ENCODE peak calls at places on chromosome 7, in seven cellular contexts. One of them, this sample, is unnamed.

GRCh38 chr7:2527505-2528464 is 8.2 kb downstream of the LFNG start:
- DNase-seq in RPMI8226: peak
- DNase-seq in NCI-H1105: no peak
- DNase-seq in Daoy: peak
- DNase-seq in posterior vena cava: peak
- DNase-seq in anterior cingulate cortex: no peak
- DNase-seq in WTC11: no peak
- DNase-seq in this sample: no peak

GRCh38 chr7:29588900-29589696 is 25.5 kb downstream of the PRR15 start:
- DNase-seq in posterior vena cava: no peak
- DNase-seq in RPMI8226: peak
- DNase-seq in anterior cingulate cortex: no peak
- DNase-seq in Daoy: peak
- DNase-seq in NCI-H1105: peak
- DNase-seq in WTC11: peak
- DNase-seq in this sample: no peak

GRCh38 chr7:67525588-67525987 is 529.0 kb downstream of the TYW1 start:
- DNase-seq in Daoy: no peak
- DNase-seq in posterior vena cava: no peak
- DNase-seq in anterior cingulate cortex: no peak
- DNase-seq in WTC11: peak
- DNase-seq in RPMI8226: no peak
- DNase-seq in NCI-H1105: no peak
- DNase-seq in this sample: no peak

GRCh38 chr7:69868921-69869320 is 270.6 kb downstream of the AUTS2 start:
- DNase-seq in WTC11: no peak
- DNase-seq in NCI-H1105: no peak
- DNase-seq in RPMI8226: no peak
- DNase-seq in posterior vena cava: no peak
- DNase-seq in anterior cingulate cortex: no peak
- DNase-seq in Daoy: no peak
- DNase-seq in this sample: no peak

GRCh38 chr7:109309790-109310189 is 740.1 kb downstream of the DNAJB9 start:
- DNase-seq in anterior cingulate cortex: no peak
- DNase-seq in posterior vena cava: no peak
- DNase-seq in NCI-H1105: no peak
- DNase-seq in RPMI8226: no peak
- DNase-seq in Daoy: no peak
- DNase-seq in WTC11: no peak
- DNase-seq in this sample: no peak

GRCh38 chr7:110373514-110374258 is 717.2 kb upstream of the LRRN3 start:
- DNase-seq in posterior vena cava: no peak
- DNase-seq in anterior cingulate cortex: no peak
- DNase-seq in NCI-H1105: no peak
- DNase-seq in RPMI8226: no peak
- DNase-seq in WTC11: no peak
- DNase-seq in Daoy: no peak
- DNase-seq in this sample: no peak

GRCh38 chr7:93159490-93159889 is 11.3 kb upstream of the SAMD9L start:
- DNase-seq in Daoy: no peak
- DNase-seq in posterior vena cava: no peak
- DNase-seq in WTC11: no peak
- DNase-seq in RPMI8226: no peak
- DNase-seq in anterior cingulate cortex: no peak
- DNase-seq in NCI-H1105: no peak
- DNase-seq in this sample: no peak

GRCh38 chr7:150425670-150426069 is 24.8 kb upstream of the GIMAP8 start:
- DNase-seq in posterior vena cava: no peak
- DNase-seq in RPMI8226: no peak
- DNase-seq in WTC11: no peak
- DNase-seq in anterior cingulate cortex: no peak
- DNase-seq in Daoy: no peak
- DNase-seq in NCI-H1105: no peak
- DNase-seq in this sample: peak

GRCh38 chr7:133051066-133051465 is 30.8 kb downstream of the CHCHD3 start:
- DNase-seq in anterior cingulate cortex: no peak
- DNase-seq in posterior vena cava: no peak
- DNase-seq in RPMI8226: peak
- DNase-seq in NCI-H1105: no peak
- DNase-seq in WTC11: no peak
- DNase-seq in Daoy: peak
- DNase-seq in this sample: no peak

GRCh38 chr7:115097175-115097671 is 175.3 kb downstream of the MDFIC start:
- DNase-seq in anterior cingulate cortex: no peak
- DNase-seq in NCI-H1105: no peak
- DNase-seq in RPMI8226: no peak
- DNase-seq in WTC11: no peak
- DNase-seq in posterior vena cava: no peak
- DNase-seq in Daoy: peak
- DNase-seq in this sample: no peak

GRCh38 chr7:88546808-88547207 is 212.7 kb upstream of the ZNF804B start:
- DNase-seq in NCI-H1105: no peak
- DNase-seq in anterior cingulate cortex: peak
- DNase-seq in Daoy: peak
- DNase-seq in posterior vena cava: no peak
- DNase-seq in WTC11: peak
- DNase-seq in RPMI8226: peak
- DNase-seq in this sample: no peak

GRCh38 chr7:45589061-45589460 is 14.9 kb downstream of the ADCY1 start:
- DNase-seq in RPMI8226: no peak
- DNase-seq in Daoy: no peak
- DNase-seq in posterior vena cava: peak
- DNase-seq in NCI-H1105: no peak
- DNase-seq in anterior cingulate cortex: no peak
- DNase-seq in WTC11: no peak
- DNase-seq in this sample: peak

GRCh38 chr7:31982962-31983361 is 87.2 kb downstream of the PDE1C start:
- DNase-seq in Daoy: no peak
- DNase-seq in WTC11: no peak
- DNase-seq in NCI-H1105: no peak
- DNase-seq in posterior vena cava: no peak
- DNase-seq in RPMI8226: no peak
- DNase-seq in anterior cingulate cortex: no peak
- DNase-seq in this sample: no peak

GRCh38 chr7:99129536-99129935 is 14.4 kb downstream of the SMURF1 start:
- DNase-seq in WTC11: no peak
- DNase-seq in Daoy: no peak
- DNase-seq in RPMI8226: no peak
- DNase-seq in NCI-H1105: no peak
- DNase-seq in anterior cingulate cortex: no peak
- DNase-seq in posterior vena cava: no peak
- DNase-seq in this sample: no peak

GRCh38 chr7:106225856-106226255 is 58.9 kb downstream of the NAMPT start:
- DNase-seq in RPMI8226: no peak
- DNase-seq in anterior cingulate cortex: no peak
- DNase-seq in WTC11: no peak
- DNase-seq in posterior vena cava: no peak
- DNase-seq in Daoy: no peak
- DNase-seq in NCI-H1105: no peak
- DNase-seq in this sample: no peak

GRCh38 chr7:104175336-104175984 is 32.4 kb downstream of the ORC5 start:
- DNase-seq in NCI-H1105: no peak
- DNase-seq in WTC11: no peak
- DNase-seq in anterior cingulate cortex: no peak
- DNase-seq in Daoy: no peak
- DNase-seq in posterior vena cava: no peak
- DNase-seq in RPMI8226: no peak
- DNase-seq in this sample: no peak

GRCh38 chr7:43164757-43165156 is 52.3 kb downstream of the HECW1 start:
- DNase-seq in anterior cingulate cortex: no peak
- DNase-seq in NCI-H1105: no peak
- DNase-seq in Daoy: peak
- DNase-seq in RPMI8226: no peak
- DNase-seq in posterior vena cava: no peak
- DNase-seq in WTC11: no peak
- DNase-seq in this sample: no peak

GRCh38 chr7:118214051-118214832 is 10.3 kb upstream of the ANKRD7 start:
- DNase-seq in RPMI8226: peak
- DNase-seq in Daoy: peak
- DNase-seq in NCI-H1105: peak
- DNase-seq in WTC11: peak
- DNase-seq in posterior vena cava: peak
- DNase-seq in anterior cingulate cortex: peak
- DNase-seq in this sample: peak

GRCh38 chr7:149761307-149761706 is 12.1 kb downstream of the ZNF467 start:
- DNase-seq in WTC11: no peak
- DNase-seq in RPMI8226: no peak
- DNase-seq in anterior cingulate cortex: no peak
- DNase-seq in NCI-H1105: no peak
- DNase-seq in Daoy: no peak
- DNase-seq in posterior vena cava: peak
- DNase-seq in this sample: no peak

GRCh38 chr7:140679186-140679585 is 6.4 kb downstream of the ADCK2 start:
- DNase-seq in Daoy: no peak
- DNase-seq in NCI-H1105: no peak
- DNase-seq in anterior cingulate cortex: no peak
- DNase-seq in WTC11: no peak
- DNase-seq in RPMI8226: no peak
- DNase-seq in posterior vena cava: peak
- DNase-seq in this sample: no peak

GRCh38 chr7:137462074-137462715 is 118.7 kb upstream of the PTN start:
- DNase-seq in NCI-H1105: no peak
- DNase-seq in WTC11: no peak
- DNase-seq in posterior vena cava: no peak
- DNase-seq in anterior cingulate cortex: no peak
- DNase-seq in RPMI8226: no peak
- DNase-seq in Daoy: peak
- DNase-seq in this sample: no peak

GRCh38 chr7:127892488-127893314 is 138.5 kb downstream of the LRRC4 start:
- DNase-seq in NCI-H1105: no peak
- DNase-seq in WTC11: no peak
- DNase-seq in posterior vena cava: no peak
- DNase-seq in Daoy: no peak
- DNase-seq in anterior cingulate cortex: no peak
- DNase-seq in RPMI8226: no peak
- DNase-seq in this sample: no peak

GRCh38 chr7:81926154-81926553 is 156.3 kb upstream of the HGF start:
- DNase-seq in Daoy: no peak
- DNase-seq in NCI-H1105: no peak
- DNase-seq in posterior vena cava: no peak
- DNase-seq in RPMI8226: no peak
- DNase-seq in WTC11: no peak
- DNase-seq in anterior cingulate cortex: no peak
- DNase-seq in this sample: no peak

GRCh38 chr7:33774762-33775523 is 130.4 kb upstream of the BMPER start:
- DNase-seq in posterior vena cava: no peak
- DNase-seq in anterior cingulate cortex: peak
- DNase-seq in NCI-H1105: no peak
- DNase-seq in WTC11: no peak
- DNase-seq in Daoy: peak
- DNase-seq in RPMI8226: no peak
- DNase-seq in this sample: peak

GRCh38 chr7:120827719-120828118 is 30.2 kb downstream of the TSPAN12 start:
- DNase-seq in anterior cingulate cortex: no peak
- DNase-seq in Daoy: no peak
- DNase-seq in NCI-H1105: no peak
- DNase-seq in RPMI8226: no peak
- DNase-seq in posterior vena cava: no peak
- DNase-seq in WTC11: no peak
- DNase-seq in this sample: no peak